ENCODE peak calls at places on chromosomes 1 and 21, in ten cellular contexts. E is H7; C is GM12865; L is stomach; R is PC-9; A is foreskin fibroblast; Y is dorsolateral prefrontal cortex; U is endodermal cell; J is cardiac muscle cell; G is CD4-positive, CD25-positive, alpha-beta regulatory T cell. N is an unnamed sample.

GRCh38 chr1:203671808-203672207 is 45.2 kb downstream of the ATP2B4 start:
- DNase-seq in E (no peak), C (no peak), L (no peak), R (no peak), A (no peak), Y (no peak), U (no peak), J (no peak), G (no peak), N (no peak)

GRCh38 chr21:38660333-38661295 is 145.1 kb upstream of the ETS2 start:
- DNase-seq in E (peak), C (no peak), L (no peak), R (no peak), A (no peak), Y (no peak), U (peak), J (peak), G (peak), N (no peak)

GRCh38 chr21:33899199-33899598 is 16.4 kb downstream of the ATP5PO start:
- DNase-seq in E (no peak), C (no peak), L (no peak), R (no peak), A (no peak), Y (no peak), U (no peak), J (no peak), G (no peak), N (no peak)

GRCh38 chr1:33974147-33974546 is 110.3 kb downstream of the HMGB4 start:
- DNase-seq in E (no peak), C (no peak), L (no peak), R (no peak), A (no peak), Y (peak), U (no peak), J (no peak), G (no peak), N (no peak)

GRCh38 chr1:55285849-55286248 is 70.7 kb upstream of the USP24 start:
- DNase-seq in E (no peak), C (peak), L (no peak), R (no peak), A (peak), Y (no peak), U (no peak), J (no peak), G (no peak), N (no peak)

GRCh38 chr1:156914440-156914856 is 6.0 kb upstream of the LRRC71 start:
- DNase-seq in E (no peak), C (no peak), L (no peak), R (no peak), A (peak), Y (no peak), U (no peak), J (no peak), G (no peak), N (no peak)

GRCh38 chr1:12161662-12162458 is 4.9 kb upstream of the TNFRSF1B start:
- DNase-seq in E (no peak), C (peak), L (peak), R (peak), A (peak), Y (no peak), U (peak), J (no peak), G (peak), N (peak)

GRCh38 chr1:168628807-168629206 is 52.4 kb downstream of the XCL1 start:
- DNase-seq in E (no peak), C (no peak), L (no peak), R (peak), A (peak), Y (no peak), U (no peak), J (no peak), G (no peak), N (peak)

GRCh38 chr1:235430991-235431390 is 63.8 kb downstream of the TBCE start:
- DNase-seq in E (no peak), C (no peak), L (no peak), R (no peak), A (peak), Y (no peak), U (no peak), J (no peak), G (no peak), N (no peak)

GRCh38 chr1:95117207-95118018 is at the start of gene TLCD4:
- DNase-seq in E (peak), C (peak), L (peak), R (peak), A (peak), Y (peak), U (peak), J (peak), G (peak), N (no peak)
- H3K4me3 ChIP-seq in E (peak), C (peak), L (peak), R (peak), A (peak), Y (peak), U (peak), J (peak), G (peak), N (peak)

GRCh38 chr21:29248124-29248523 is 50.6 kb upstream of the BACH1 start:
- DNase-seq in E (no peak), C (no peak), L (no peak), R (no peak), A (no peak), Y (no peak), U (no peak), J (no peak), G (no peak), N (no peak)

GRCh38 chr21:29254550-29254949 is 44.2 kb upstream of the BACH1 start:
- DNase-seq in E (no peak), C (no peak), L (no peak), R (no peak), A (no peak), Y (no peak), U (no peak), J (no peak), G (no peak), N (no peak)

GRCh38 chr21:29245104-29245643 is 53.5 kb upstream of the BACH1 start:
- DNase-seq in E (no peak), C (peak), L (no peak), R (no peak), A (no peak), Y (no peak), U (no peak), J (no peak), G (no peak), N (no peak)

GRCh38 chr21:29246614-29247013 is 52.1 kb upstream of the BACH1 start:
- DNase-seq in E (no peak), C (no peak), L (no peak), R (no peak), A (no peak), Y (no peak), U (no peak), J (no peak), G (no peak), N (no peak)

DNA sequence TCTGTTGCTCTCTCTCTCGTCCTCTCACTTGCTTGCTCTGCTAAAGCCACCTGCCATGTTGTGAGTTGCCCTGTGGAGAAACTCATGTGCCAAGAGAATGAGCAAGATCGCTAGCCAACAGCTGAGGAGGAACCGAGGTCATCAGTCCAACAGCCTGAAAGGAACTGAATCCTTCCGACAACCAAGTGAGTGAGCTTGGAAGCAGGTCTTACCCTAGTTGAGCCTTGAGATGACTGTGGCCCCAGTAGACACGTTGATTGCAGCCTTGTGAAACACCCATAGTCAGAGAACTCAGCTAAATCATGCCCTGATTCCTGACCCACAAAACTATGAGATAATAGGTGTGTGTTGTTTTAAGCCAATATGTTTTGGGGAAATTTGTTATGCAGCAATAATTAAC is 48.1 kb upstream of the BACH1 start:
- DNase-seq in E (no peak), C (no peak), L (no peak), R (no peak), A (no peak), Y (no peak), U (no peak), J (no peak), G (no peak), N (no peak)
- H3K4me3 ChIP-seq in E (no peak), C (no peak), L (no peak), R (no peak), A (no peak), Y (no peak), U (no peak), J (no peak), G (no peak), N (no peak)

GRCh38 chr1:111737216-111738132 is 1.7 kb downstream of the INKA2 start:
- DNase-seq in E (no peak), C (no peak), L (no peak), R (no peak), A (no peak), Y (no peak), U (no peak), J (no peak), G (no peak), N (no peak)

GRCh38 chr1:111739222-111739983 is at the start of gene INKA2:
- DNase-seq in E (peak), C (peak), L (peak), R (peak), A (peak), Y (peak), U (peak), J (peak), G (peak), N (peak)

GRCh38 chr1:111738133-111738435 is 1.1 kb downstream of the INKA2 start:
- DNase-seq in E (no peak), C (no peak), L (no peak), R (no peak), A (no peak), Y (no peak), U (no peak), J (no peak), G (no peak), N (no peak)

GRCh38 chr1:111738436-111739221 is 566 bp downstream of the INKA2 start:
- DNase-seq in E (peak), C (peak), L (peak), R (peak), A (peak), Y (peak), U (peak), J (peak), G (peak), N (peak)

DNA sequence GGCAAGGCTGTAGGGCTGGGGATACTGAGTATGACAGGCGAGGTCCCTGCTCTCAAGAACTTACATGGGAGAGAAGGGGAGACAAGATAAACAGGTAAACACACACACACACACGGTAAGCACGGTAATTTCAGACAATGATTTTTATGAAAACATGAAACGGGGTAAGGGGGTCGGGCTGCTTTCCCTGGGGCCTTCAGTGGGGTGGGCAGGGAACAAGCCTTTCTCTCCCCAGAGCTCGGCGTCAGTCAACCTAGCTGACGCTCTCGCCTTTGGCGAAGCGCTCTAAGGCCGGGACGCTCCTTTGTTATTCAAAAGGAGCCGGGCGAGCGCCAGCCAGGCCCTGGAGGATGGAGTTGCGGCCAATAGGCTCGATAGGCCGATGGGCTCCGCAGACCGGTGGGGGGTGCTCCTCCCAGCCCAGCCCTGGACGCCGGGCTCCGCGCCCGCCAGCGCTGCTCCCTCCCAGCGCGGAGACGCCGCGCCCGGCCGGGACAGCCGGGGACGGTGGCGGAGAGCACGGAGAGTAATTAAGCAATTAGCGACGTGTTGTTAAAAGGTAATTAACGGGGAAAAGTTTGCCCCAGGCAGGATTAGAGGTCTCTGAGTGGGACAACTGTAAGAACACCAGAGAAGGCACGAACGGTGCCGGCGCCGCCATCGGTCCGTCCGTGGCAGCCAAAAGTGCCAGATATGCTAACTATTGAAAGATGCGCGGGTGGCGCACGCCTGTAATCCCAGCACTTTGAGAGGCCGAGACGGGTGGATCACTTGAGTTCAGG is 980 bp upstream of the INKA2 start:
- DNase-seq in E (peak), C (peak), L (peak), R (no peak), A (peak), Y (peak), U (peak), J (peak), G (no peak), N (no peak)
- H3K4me3 ChIP-seq in E (peak), C (peak), L (peak), R (peak), A (peak), Y (peak), U (peak), J (peak), G (peak), N (peak)

DNA sequence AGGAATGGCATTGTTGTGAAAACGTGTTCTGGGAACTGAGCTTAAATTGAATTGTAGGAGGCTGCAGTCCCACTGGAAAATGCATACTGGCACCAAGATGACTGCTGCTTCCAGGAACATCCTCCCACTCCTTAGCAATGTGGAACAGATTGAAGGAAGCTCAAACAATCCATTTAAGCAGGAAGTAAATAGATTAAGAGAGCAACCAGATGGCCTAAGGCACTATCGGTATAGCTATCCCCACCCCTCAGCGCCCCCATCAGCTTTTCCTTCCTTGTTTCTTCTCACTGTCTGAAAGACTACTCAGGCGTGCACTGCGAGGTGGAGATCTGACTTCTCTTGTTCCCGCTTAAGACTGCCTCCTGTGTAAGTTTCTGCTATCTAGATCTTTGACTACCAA is 4.0 kb upstream of the IFI16 start:
- DNase-seq in E (peak), C (no peak), L (no peak), R (no peak), A (peak), Y (no peak), U (peak), J (peak), G (no peak), N (no peak)
- H3K4me3 ChIP-seq in E (peak), C (no peak), L (no peak), R (no peak), A (no peak), Y (no peak), U (peak), J (no peak), G (no peak), N (no peak)

GRCh38 chr1:226332947-226333346 is 24.0 kb upstream of the LIN9 start:
- DNase-seq in E (no peak), C (no peak), L (no peak), R (peak), A (no peak), Y (no peak), U (no peak), J (no peak), G (no peak), N (no peak)
- H3K4me3 ChIP-seq in E (no peak), C (peak), L (no peak), R (peak), A (peak), Y (peak), U (no peak), J (no peak), G (peak), N (no peak)

GRCh38 chr1:160710531-160711252 is 930 bp downstream of the CD48 start:
- DNase-seq in E (no peak), C (peak), L (no peak), R (no peak), A (no peak), Y (no peak), U (no peak), J (no peak), G (no peak), N (no peak)
- H3K4me3 ChIP-seq in E (no peak), C (peak), L (peak), R (no peak), A (no peak), Y (no peak), U (no peak), J (no peak), G (peak), N (no peak)

GRCh38 chr1:18110968-18111367 is 3.4 kb downstream of the IGSF21 start:
- DNase-seq in E (peak), C (no peak), L (no peak), R (no peak), A (peak), Y (no peak), U (peak), J (no peak), G (no peak), N (no peak)
- H3K4me3 ChIP-seq in E (peak), C (no peak), L (peak), R (no peak), A (no peak), Y (peak), U (peak), J (peak), G (no peak), N (no peak)

DNA sequence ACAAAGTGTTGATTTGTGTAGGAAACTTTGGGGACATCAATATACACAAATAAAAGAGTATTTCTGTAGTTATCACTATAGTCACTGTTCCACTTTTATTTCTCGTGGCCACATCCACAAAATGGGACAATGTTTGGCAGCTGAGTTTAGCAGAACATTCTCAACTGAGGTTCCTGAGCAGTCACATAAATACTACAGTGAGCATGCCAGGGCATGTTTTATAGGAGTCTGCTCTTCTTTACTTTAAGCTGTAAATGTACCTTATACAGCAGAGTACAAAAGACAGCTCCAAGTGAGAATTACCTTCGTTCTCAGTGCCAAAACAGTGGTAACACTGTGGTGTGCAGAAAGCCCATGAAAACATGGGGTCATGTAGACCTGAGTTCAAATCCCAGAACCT is 5.0 kb downstream of the BTG3 start:
- DNase-seq in E (no peak), C (no peak), L (no peak), R (no peak), A (no peak), Y (no peak), U (no peak), J (no peak), G (peak), N (no peak)
- H3K4me3 ChIP-seq in E (no peak), C (no peak), L (no peak), R (no peak), A (no peak), Y (no peak), U (no peak), J (no peak), G (peak), N (no peak)

GRCh38 chr1:204684551-204685235 is 845 bp downstream of the LRRN2 start:
- DNase-seq in E (peak), C (peak), L (no peak), R (peak), A (peak), Y (no peak), U (peak), J (peak), G (peak), N (no peak)
- H3K4me3 ChIP-seq in E (peak), C (no peak), L (peak), R (peak), A (no peak), Y (peak), U (peak), J (peak), G (no peak), N (no peak)